ENCODE peak calls at places on chromosome 17, in five cellular contexts. K is neuronal stem cell, L is IMR-90, V is H9, W is H1. A is an unnamed sample.

GRCh38 chr17:37168731-37169353 is 206.9 kb upstream of the C17orf78 start:
- DNase-seq in K (no peak), L (no peak), V (no peak), W (no peak), A (no peak)

GRCh38 chr17:14373587-14374259 is 72.8 kb downstream of the HS3ST3B1 start:
- DNase-seq in K (no peak), L (peak), V (no peak), W (no peak), A (peak)

GRCh38 chr17:17060001-17060929 is 18.0 kb downstream of the MPRIP start:
- DNase-seq in K (no peak), L (no peak), V (peak), W (no peak), A (no peak)

GRCh38 chr17:40364906-40365305 is 369 bp upstream of the GJD3 start:
- DNase-seq in K (no peak), L (no peak), V (no peak), W (no peak), A (no peak)

GRCh38 chr17:866568-867087 is 84.5 kb downstream of the MRM3 start:
- DNase-seq in K (no peak), L (no peak), V (no peak), W (no peak), A (no peak)

GRCh38 chr17:50274945-50275221 is 617 bp downstream of the TMEM92 start:
- DNase-seq in K (no peak), L (no peak), V (no peak), W (no peak), A (no peak)

GRCh38 chr17:72976971-72977767 is 115.3 kb downstream of the SLC39A11 start:
- DNase-seq in K (no peak), L (peak), V (no peak), W (no peak), A (peak)

GRCh38 chr17:66403846-66404597 is 101.6 kb downstream of the PRKCA start:
- DNase-seq in K (no peak), L (peak), V (no peak), W (no peak), A (peak)

GRCh38 chr17:74282587-74283370 is 8.7 kb downstream of the DNAI2 start:
- DNase-seq in K (no peak), L (no peak), V (no peak), W (no peak), A (no peak)

GRCh38 chr17:63438092-63439051 is 7.7 kb downstream of the CYB561 start:
- DNase-seq in K (no peak), L (no peak), V (no peak), W (no peak), A (no peak)

GRCh38 chr17:76599699-76600460 is 14.2 kb upstream of the ST6GALNAC2 start:
- DNase-seq in K (no peak), L (peak), V (no peak), W (no peak), A (no peak)

GRCh38 chr17:17785407-17785806 is 51.4 kb downstream of the SREBF1 start:
- DNase-seq in K (no peak), L (no peak), V (no peak), W (no peak), A (no peak)

GRCh38 chr17:41402161-41402560 is 4.8 kb upstream of the KRT31 start:
- DNase-seq in K (no peak), L (peak), V (peak), W (no peak), A (no peak)

DNA sequence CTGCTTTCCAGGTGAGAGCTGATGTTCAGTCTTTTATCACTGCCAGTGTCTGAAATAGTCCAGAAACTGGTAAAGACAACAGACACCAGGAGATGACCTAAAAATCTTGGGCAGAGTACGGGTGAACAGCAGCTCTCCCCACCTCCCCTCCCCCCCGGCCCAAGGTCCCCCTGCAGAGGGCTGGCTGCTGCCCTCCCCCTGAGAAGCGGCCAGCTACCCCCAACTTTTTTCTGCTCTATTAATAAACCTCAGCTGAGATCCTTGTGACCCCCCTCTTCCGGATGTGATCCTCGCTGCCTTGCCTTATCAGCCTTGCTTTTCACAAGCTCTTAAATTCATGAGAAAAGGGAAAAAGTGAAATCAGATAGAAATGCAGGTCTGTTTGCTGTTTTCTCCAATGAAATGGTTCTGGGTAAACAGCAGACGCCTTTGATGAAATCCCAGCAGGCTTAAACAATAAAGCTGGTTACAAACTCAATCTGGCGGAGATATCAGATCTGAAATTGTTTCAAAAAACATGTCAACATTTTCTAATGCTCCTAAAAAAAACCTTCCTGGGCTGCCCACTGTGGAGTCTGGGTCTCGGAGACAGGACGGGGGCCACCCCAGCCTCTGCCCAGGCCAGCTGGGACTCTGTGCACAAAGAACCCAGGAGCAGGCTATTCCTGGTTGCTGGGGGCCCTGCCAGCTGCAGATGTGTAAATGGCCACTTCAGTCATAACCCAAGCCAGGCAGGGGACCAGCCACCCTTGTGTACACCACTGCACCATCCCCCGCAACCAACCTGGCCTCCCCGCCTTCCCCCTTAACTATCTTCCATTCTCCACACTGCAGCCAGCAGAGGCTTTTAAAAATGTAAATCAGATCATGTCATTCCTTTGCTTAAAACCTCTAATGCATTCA is 28.6 kb downstream of the RTN4RL1 start:
- DNase-seq in K (no peak), L (no peak), V (no peak), W (no peak), A (no peak)
- H2AK5ac ChIP-seq in K (no peak), L (no peak), V (no peak), W (no peak), A (peak)

GRCh38 chr17:6509295-6509771 is 47.0 kb downstream of the PITPNM3 start:
- DNase-seq in K (no peak), L (peak), V (peak), W (no peak), A (no peak)
- H3K4me2 ChIP-seq in K (no peak), L (no peak), V (no peak), W (no peak), A (no peak)

DNA sequence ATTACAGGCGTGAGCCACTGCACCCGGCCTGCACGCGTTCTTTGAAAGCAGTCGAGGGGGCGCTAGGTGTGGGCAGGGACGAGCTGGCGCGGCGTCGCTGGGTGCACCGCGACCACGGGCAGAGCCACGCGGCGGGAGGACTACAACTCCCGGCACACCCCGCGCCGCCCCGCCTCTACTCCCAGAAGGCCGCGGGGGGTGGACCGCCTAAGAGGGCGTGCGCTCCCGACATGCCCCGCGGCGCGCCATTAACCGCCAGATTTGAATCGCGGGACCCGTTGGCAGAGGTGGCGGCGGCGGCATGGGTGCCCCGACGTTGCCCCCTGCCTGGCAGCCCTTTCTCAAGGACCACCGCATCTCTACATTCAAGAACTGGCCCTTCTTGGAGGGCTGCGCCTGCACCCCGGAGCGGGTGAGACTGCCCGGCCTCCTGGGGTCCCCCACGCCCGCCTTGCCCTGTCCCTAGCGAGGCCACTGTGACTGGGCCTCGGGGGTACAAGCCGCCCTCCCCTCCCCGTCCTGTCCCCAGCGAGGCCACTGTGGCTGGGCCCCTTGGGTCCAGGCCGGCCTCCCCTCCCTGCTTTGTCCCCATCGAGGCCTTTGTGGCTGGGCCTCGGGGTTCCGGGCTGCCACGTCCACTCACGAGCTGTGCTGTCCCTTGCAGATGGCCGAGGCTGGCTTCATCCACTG is at the start of gene BIRC5:
- DNase-seq in K (peak), L (peak), V (peak), W (peak), A (peak)
- H2AK5ac ChIP-seq in K (peak), L (peak), V (no peak), W (peak), A (no peak)

GRCh38 chr17:48546924-48547838 is 2.3 kb upstream of the HOXB2 start:
- DNase-seq in K (no peak), L (peak), V (no peak), W (no peak), A (peak)
- H3K4me2 ChIP-seq in K (no peak), L (peak), V (no peak), W (peak), A (peak)

DNA sequence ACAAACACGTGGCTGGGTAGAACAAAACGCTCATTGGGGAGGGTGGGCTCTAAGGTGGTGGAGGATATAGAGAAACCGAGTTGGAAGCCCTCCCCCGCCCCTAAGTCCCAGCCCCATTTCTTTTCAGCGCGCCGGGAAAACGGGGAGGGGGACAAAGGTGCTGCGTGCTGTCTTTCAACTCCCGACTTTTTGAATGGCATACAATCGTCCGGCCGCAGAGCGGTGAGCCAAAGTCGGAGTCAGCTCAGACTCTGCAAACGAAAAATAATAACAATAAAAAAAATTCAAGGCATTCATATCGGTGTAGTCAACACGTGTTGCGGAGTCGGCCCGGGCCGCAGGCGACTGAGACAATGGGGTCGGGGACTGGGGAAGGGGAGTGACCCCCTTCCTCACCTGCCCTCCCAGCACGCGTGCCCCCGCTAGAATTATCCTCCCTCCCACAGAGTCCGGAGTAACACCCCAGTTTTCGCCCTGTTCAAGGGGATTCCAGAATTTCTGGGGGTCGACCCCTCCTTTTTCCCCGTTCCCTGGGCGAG is 1.8 kb upstream of the IGF2BP1 start:
- DNase-seq in K (peak), L (no peak), V (peak), W (peak), A (peak)
- H2AK5ac ChIP-seq in K (peak), L (no peak), V (no peak), W (peak), A (no peak)

A was measured in mesenchymal stem cell.